ENCODE peak calls at places on chromosomes 16 and 17, in ten cellular contexts. B is AG04450; U is dorsolateral prefrontal cortex; X is heart right ventricle; P is SJSA1; C is bronchial epithelial cell; V is lower lobe of right lung; M is body of pancreas; H is CD8-positive, alpha-beta memory T cell; K is GM23338. J is an unnamed sample. For H3K27me3, the result is how much of the 10 kb centered on the place peaks cover.

GRCh38 chr17:69869667-69870066 is 205.4 kb upstream of the KCNJ16 start:
- DNase-seq in B (no peak), U (no peak), X (no peak), P (no peak), C (no peak), V (no peak), M (no peak), H (no peak), K (no peak), J (no peak)

GRCh38 chr16:31050280-31051030 is 17.1 kb downstream of the STX4 start:
- DNase-seq in B (no peak), U (no peak), X (no peak), P (no peak), C (no peak), V (no peak), M (no peak), H (no peak), K (peak), J (no peak)

GRCh38 chr17:65057520-65058075 is 1.1 kb upstream of the GNA13 start:
- DNase-seq in B (no peak), U (no peak), X (peak), P (peak), C (peak), V (no peak), M (peak), H (no peak), K (no peak), J (no peak)

GRCh38 chr16:53291757-53292392 is 142.4 kb upstream of the RBL2 start:
- DNase-seq in B (no peak), U (no peak), X (no peak), P (no peak), C (no peak), V (no peak), M (no peak), H (no peak), K (no peak), J (no peak)

GRCh38 chr16:50549561-50549915 is 1.3 kb downstream of the NKD1 start:
- DNase-seq in B (no peak), U (no peak), X (no peak), P (no peak), C (no peak), V (no peak), M (no peak), H (no peak), K (no peak), J (no peak)

GRCh38 chr16:66475232-66475631 is 48.1 kb downstream of the BEAN1 start:
- DNase-seq in B (no peak), U (no peak), X (no peak), P (no peak), C (no peak), V (no peak), M (no peak), H (no peak), K (no peak), J (no peak)

GRCh38 chr17:81665205-81666091 is 957 bp downstream of the OXLD1 start:
- DNase-seq in B (no peak), U (no peak), X (no peak), P (no peak), C (peak), V (peak), M (peak), H (no peak), K (peak), J (no peak)

GRCh38 chr17:16622540-16623277 is 30.9 kb downstream of the ZNF624 start:
- DNase-seq in B (no peak), U (no peak), X (no peak), P (no peak), C (no peak), V (no peak), M (no peak), H (no peak), K (no peak), J (no peak)

GRCh38 chr16:2511128-2511785 is 2.5 kb upstream of the ATP6V0C start:
- DNase-seq in B (peak), U (peak), X (peak), P (no peak), C (peak), V (peak), M (no peak), H (no peak), K (peak), J (no peak)

GRCh38 chr16:16857603-16858283 is 478.8 kb downstream of the NPIPA7 start:
- DNase-seq in B (no peak), U (no peak), X (no peak), P (no peak), C (peak), V (no peak), M (no peak), H (no peak), K (no peak), J (no peak)

GRCh38 chr16:86512860-86513470 is 2.6 kb downstream of the FOXF1 start:
- DNase-seq in B (no peak), U (no peak), X (no peak), P (peak), C (no peak), V (no peak), M (no peak), H (no peak), K (no peak), J (no peak)

GRCh38 chr17:17151055-17151454 is 55.1 kb downstream of the PLD6 start:
- DNase-seq in B (peak), U (no peak), X (no peak), P (peak), C (peak), V (no peak), M (no peak), H (no peak), K (no peak), J (no peak)

GRCh38 chr16:34802396-34802795 is 1343.0 kb downstream of the TP53TG3F start:
- DNase-seq in B (no peak), U (no peak), X (no peak), P (no peak), C (no peak), V (no peak), M (no peak), H (no peak), K (no peak), J (no peak)

GRCh38 chr16:424623-425081 is 797 bp upstream of the RAB11FIP3 start:
- DNase-seq in B (no peak), U (peak), X (peak), P (no peak), C (no peak), V (peak), M (peak), H (peak), K (no peak), J (no peak)

GRCh38 chr17:17985555-17985954 is 12.9 kb downstream of the DRC3 start:
- DNase-seq in B (no peak), U (no peak), X (no peak), P (no peak), C (no peak), V (no peak), M (no peak), H (no peak), K (peak), J (peak)

GRCh38 chr17:31631759-31632158 is 227.3 kb downstream of the COPRS start:
- DNase-seq in B (no peak), U (no peak), X (no peak), P (no peak), C (no peak), V (no peak), M (no peak), H (no peak), K (no peak), J (no peak)

GRCh38 chr16:12833939-12834338 is 30.3 kb upstream of the CPPED1 start:
- DNase-seq in B (no peak), U (no peak), X (no peak), P (peak), C (no peak), V (no peak), M (no peak), H (no peak), K (peak), J (no peak)

GRCh38 chr16:15988268-15989013 is 39.0 kb downstream of the ABCC1 start:
- DNase-seq in B (no peak), U (no peak), X (no peak), P (peak), C (no peak), V (no peak), M (no peak), H (no peak), K (no peak), J (no peak)

GRCh38 chr17:75828051-75828400 is 16.2 kb downstream of the UNC13D start:
- DNase-seq in B (no peak), U (no peak), X (peak), P (no peak), C (no peak), V (no peak), M (no peak), H (no peak), K (peak), J (no peak)

GRCh38 chr17:40799859-40800258 is at the start of gene KRT28:
- DNase-seq in B (no peak), U (no peak), X (no peak), P (no peak), C (no peak), V (no peak), M (no peak), H (no peak), K (no peak), J (no peak)

GRCh38 chr17:38566666-38567031 is 39.1 kb downstream of the SRCIN1 start:
- DNase-seq in B (no peak), U (no peak), X (no peak), P (no peak), C (no peak), V (no peak), M (no peak), H (no peak), K (no peak), J (no peak)

GRCh38 chr16:24163935-24164334 is 92.2 kb upstream of the CACNG3 start:
- DNase-seq in B (no peak), U (no peak), X (no peak), P (no peak), C (no peak), V (no peak), M (no peak), H (no peak), K (peak), J (no peak)

GRCh38 chr16:4918790-4919210 is 18.1 kb downstream of the PPL start:
- DNase-seq in B (no peak), U (no peak), X (no peak), P (no peak), C (peak), V (peak), M (peak), H (no peak), K (peak), J (no peak)

GRCh38 chr16:87454391-87454790 is 38.4 kb downstream of the ZCCHC14 start:
- DNase-seq in B (no peak), U (no peak), X (no peak), P (no peak), C (no peak), V (no peak), M (no peak), H (no peak), K (no peak), J (no peak)

GRCh38 chr17:48028736-48029135 is 8.9 kb downstream of the COPZ2 start:
- DNase-seq in B (no peak), U (no peak), X (no peak), P (no peak), C (no peak), V (no peak), M (no peak), H (no peak), K (no peak), J (no peak)

GRCh38 chr16:57377080-57377841 is 5.0 kb downstream of the CX3CL1 start:
- DNase-seq in B (peak), U (no peak), X (no peak), P (peak), C (peak), V (no peak), M (no peak), H (no peak), K (peak), J (no peak)
- H3K4me3 ChIP-seq in B (no peak), U (no peak), X (no peak), P (no peak), C (no peak), V (no peak), M (no peak), H (no peak), K (no peak), J (no peak)

DNA sequence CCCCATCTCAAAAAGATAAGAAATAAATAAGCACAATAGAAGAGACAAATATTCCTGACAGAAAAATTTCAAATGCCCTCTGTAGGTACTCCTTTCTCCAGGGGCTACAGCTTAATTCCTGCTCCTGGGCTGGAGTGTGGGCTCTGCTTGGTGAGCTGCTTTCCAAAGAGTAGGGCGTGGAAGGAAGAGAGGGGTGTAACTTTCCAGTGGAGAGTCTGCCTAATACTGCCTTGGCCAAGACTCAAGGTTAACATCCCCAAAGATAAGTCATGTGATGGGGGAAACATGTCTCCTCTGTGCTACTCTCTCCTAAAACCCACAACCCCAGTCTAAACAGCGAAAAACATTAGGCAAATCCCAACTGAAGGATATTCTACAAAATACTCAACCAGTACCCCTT is 42.7 kb downstream of the TMC5 start:
- DNase-seq in B (no peak), U (no peak), X (no peak), P (no peak), C (no peak), V (no peak), M (no peak), H (no peak), K (no peak), J (no peak)
- H3K27me3 ChIP-seq in B (under half), U (under half), X (under half), P (under half), C (under half), V (under half), M (under half), H (under half), K (under half), J (under half)

DNA sequence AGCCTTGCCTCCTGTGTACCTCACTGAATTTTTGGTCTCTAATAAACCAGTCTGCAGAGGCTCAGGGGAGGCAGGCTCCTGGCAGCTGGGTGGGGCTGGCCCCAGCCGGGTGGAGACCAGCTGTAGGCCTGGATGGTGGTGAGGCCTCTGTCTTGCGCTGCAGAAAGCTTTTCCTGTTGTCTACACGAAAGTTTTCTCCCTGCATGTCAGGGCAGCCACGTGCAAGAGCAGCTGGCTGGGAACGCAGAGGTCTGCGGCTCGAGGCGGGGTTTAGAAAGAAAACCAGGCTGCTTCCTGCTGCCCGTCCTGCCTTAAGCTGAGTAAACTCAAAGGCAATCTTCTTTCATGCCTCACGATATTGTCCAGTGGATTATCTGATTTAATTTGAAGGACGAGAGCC is 2.4 kb downstream of the SERPINF1 start:
- DNase-seq in B (peak), U (no peak), X (peak), P (peak), C (peak), V (peak), M (peak), H (peak), K (no peak), J (peak)
- H3K4me3 ChIP-seq in B (peak), U (no peak), X (peak), P (no peak), C (no peak), V (peak), M (no peak), H (no peak), K (no peak), J (no peak)

DNA sequence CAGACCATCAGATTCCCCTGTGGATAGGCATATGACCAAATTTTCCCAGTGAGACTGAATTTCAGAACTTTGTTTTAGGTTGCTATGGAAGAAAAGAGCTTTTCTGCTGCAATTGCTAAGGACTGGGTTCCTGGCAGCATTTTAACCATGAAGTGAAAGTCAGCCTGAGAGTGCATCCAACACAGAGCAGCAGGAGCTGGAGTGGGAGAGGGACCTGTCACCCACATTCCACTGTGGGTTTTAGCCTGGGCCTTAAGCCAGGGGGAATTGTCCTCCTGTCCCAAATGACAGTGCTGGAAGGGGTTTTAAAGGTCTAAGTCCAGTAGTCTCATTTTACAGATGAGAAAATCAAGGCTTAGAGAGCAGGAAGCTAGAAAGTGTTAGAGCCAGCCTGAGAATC is 203.5 kb upstream of the N4BP1 start:
- DNase-seq in B (no peak), U (no peak), X (no peak), P (no peak), C (no peak), V (no peak), M (no peak), H (no peak), K (no peak), J (no peak)
- H3K27me3 ChIP-seq in B (under half), U (half or more), X (under half), P (under half), C (under half), V (under half), M (under half), H (under half), K (under half), J (under half)

GRCh38 chr16:84367297-84367680 is 1.0 kb upstream of the ATP2C2 start:
- DNase-seq in B (no peak), U (no peak), X (no peak), P (no peak), C (no peak), V (peak), M (no peak), H (no peak), K (no peak), J (no peak)

GRCh38 chr16:84366208-84366607 is 2.1 kb upstream of the ATP2C2 start:
- DNase-seq in B (no peak), U (no peak), X (no peak), P (no peak), C (no peak), V (no peak), M (no peak), H (no peak), K (no peak), J (no peak)

GRCh38 chr16:84368327-84368996 is at the start of gene ATP2C2:
- DNase-seq in B (no peak), U (no peak), X (no peak), P (no peak), C (no peak), V (peak), M (peak), H (no peak), K (peak), J (no peak)

GRCh38 chr16:84369105-84369504 is 767 bp downstream of the ATP2C2 start:
- DNase-seq in B (no peak), U (no peak), X (no peak), P (no peak), C (no peak), V (no peak), M (no peak), H (no peak), K (peak), J (no peak)

GRCh38 chr16:84367750-84368320 is 503 bp upstream of the ATP2C2 start:
- DNase-seq in B (no peak), U (no peak), X (no peak), P (no peak), C (no peak), V (peak), M (no peak), H (no peak), K (peak), J (no peak)
- H3K4me3 ChIP-seq in B (no peak), U (peak), X (no peak), P (no peak), C (peak), V (peak), M (no peak), H (no peak), K (peak), J (no peak)